ENCODE peak calls at places on chromosomes 12 and 14, in ten cellular contexts. O is activated CD4-positive, alpha-beta memory T cell treated with anti-CD3 and anti-CD28 coated beads, Interleukin-2, amount 10 ng/mL, durations not matched to agents 7 days and 5 days; X is AG08395; H is SW480; I is psoas muscle; P is T-helper 1 cell; G is naive thymus-derived CD8-positive, alpha-beta T cell; B is posterior vena cava; N is mesothelial cell of epicardium; T is cerebellar cortex. S is an unnamed sample.

GRCh38 chr12:129839679-129840078 is 64.1 kb downstream of the TMEM132D start:
- DNase-seq in O (no peak), X (no peak), H (no peak), I (no peak), P (no peak), G (no peak), B (no peak), N (no peak), T (no peak), S (no peak)

GRCh38 chr14:22099942-22100763 is 426.5 kb upstream of the OR4E1 start:
- DNase-seq in O (peak), X (no peak), H (peak), I (peak), P (peak), G (peak), B (peak), N (peak), T (peak), S (peak)

GRCh38 chr12:569803-570236 is 93.4 kb downstream of the NINJ2 start:
- DNase-seq in O (peak), X (peak), H (peak), I (peak), P (peak), G (peak), B (peak), N (peak), T (peak), S (peak)

GRCh38 chr14:85319998-85320397 is 209.9 kb upstream of the FLRT2 start:
- DNase-seq in O (no peak), X (no peak), H (no peak), I (no peak), P (no peak), G (no peak), B (no peak), N (no peak), T (no peak), S (no peak)

GRCh38 chr14:50697659-50698290 is 29.7 kb upstream of the SAV1 start:
- DNase-seq in O (no peak), X (no peak), H (no peak), I (no peak), P (no peak), G (no peak), B (no peak), N (no peak), T (no peak), S (no peak)

GRCh38 chr12:113066806-113067400 is 10.4 kb downstream of the DTX1 start:
- DNase-seq in O (no peak), X (no peak), H (no peak), I (no peak), P (no peak), G (no peak), B (no peak), N (no peak), T (peak), S (no peak)

GRCh38 chr12:132151145-132151765 is 7.0 kb downstream of the NOC4L start:
- DNase-seq in O (no peak), X (no peak), H (no peak), I (peak), P (peak), G (peak), B (peak), N (no peak), T (no peak), S (no peak)

GRCh38 chr14:20624495-20625070 is 16.9 kb downstream of the OR6S1 start:
- DNase-seq in O (peak), X (peak), H (peak), I (peak), P (no peak), G (peak), B (peak), N (no peak), T (peak), S (peak)

GRCh38 chr12:116404913-116405611 is 127.6 kb upstream of the MED13L start:
- DNase-seq in O (no peak), X (no peak), H (no peak), I (no peak), P (no peak), G (no peak), B (no peak), N (no peak), T (no peak), S (peak)

GRCh38 chr12:5434647-5434968 is 2.7 kb downstream of the NTF3 start:
- DNase-seq in O (no peak), X (no peak), H (no peak), I (no peak), P (no peak), G (no peak), B (no peak), N (no peak), T (peak), S (no peak)

GRCh38 chr12:56338643-56339422 is at the start of gene IL23A:
- DNase-seq in O (peak), X (no peak), H (peak), I (no peak), P (peak), G (peak), B (no peak), N (no peak), T (no peak), S (no peak)

GRCh38 chr12:132257955-132258490 is 71.4 kb downstream of the GALNT9 start:
- DNase-seq in O (no peak), X (no peak), H (no peak), I (no peak), P (no peak), G (no peak), B (no peak), N (no peak), T (no peak), S (no peak)

GRCh38 chr12:76764856-76765255 is 941 bp downstream of the ZDHHC17 start:
- DNase-seq in O (peak), X (no peak), H (peak), I (no peak), P (no peak), G (no peak), B (no peak), N (no peak), T (peak), S (no peak)

GRCh38 chr12:127179199-127179598 is 1087.8 kb upstream of the TMEM132C start:
- DNase-seq in O (no peak), X (peak), H (no peak), I (no peak), P (no peak), G (no peak), B (no peak), N (no peak), T (no peak), S (no peak)

GRCh38 chr12:22687677-22688076 is 62.7 kb downstream of the ETNK1 start:
- DNase-seq in O (peak), X (peak), H (no peak), I (no peak), P (no peak), G (no peak), B (no peak), N (no peak), T (no peak), S (no peak)

GRCh38 chr12:54045868-54046529 is 7.6 kb upstream of the HOXC4 start:
- DNase-seq in O (no peak), X (no peak), H (no peak), I (no peak), P (no peak), G (no peak), B (no peak), N (no peak), T (no peak), S (no peak)

GRCh38 chr14:82724296-82724695 is 1190.6 kb upstream of the SEL1L start:
- DNase-seq in O (no peak), X (no peak), H (no peak), I (no peak), P (no peak), G (no peak), B (no peak), N (no peak), T (no peak), S (no peak)

GRCh38 chr12:10661338-10661737 is 12.5 kb downstream of the STYK1 start:
- DNase-seq in O (no peak), X (peak), H (no peak), I (no peak), P (no peak), G (no peak), B (no peak), N (no peak), T (no peak), S (peak)

GRCh38 chr12:123752046-123752445 is 10.1 kb upstream of the DNAH10 start:
- DNase-seq in O (no peak), X (no peak), H (no peak), I (no peak), P (no peak), G (no peak), B (no peak), N (no peak), T (no peak), S (no peak)

GRCh38 chr12:13229504-13229903 is 33.0 kb downstream of the EMP1 start:
- DNase-seq in O (no peak), X (no peak), H (no peak), I (no peak), P (no peak), G (no peak), B (no peak), N (no peak), T (no peak), S (no peak)

GRCh38 chr12:109804820-109805761 is 28.1 kb downstream of the TRPV4 start:
- DNase-seq in O (peak), X (peak), H (no peak), I (peak), P (peak), G (peak), B (peak), N (peak), T (peak), S (peak)

GRCh38 chr12:68865399-68866154 is 57.6 kb downstream of the MDM2 start:
- DNase-seq in O (no peak), X (no peak), H (no peak), I (no peak), P (no peak), G (no peak), B (no peak), N (no peak), T (no peak), S (no peak)

GRCh38 chr12:121980211-121980891 is 41.3 kb upstream of the BCL7A start:
- DNase-seq in O (no peak), X (no peak), H (no peak), I (no peak), P (no peak), G (no peak), B (peak), N (no peak), T (no peak), S (no peak)

S was measured in colonic mucosa.